ENCODE peak calls at places on chromosome 3, in seven cellular contexts. One of them, this sample, is unnamed. For H3K27me3 and H3K4me1, the result is how much of the 10 kb centered on the place peaks cover.

GRCh38 chr3:19457449-19457848 is 309.1 kb downstream of the KCNH8 start:
- DNase-seq in CD4-positive, CD25-positive, alpha-beta regulatory T cell: no peak
- DNase-seq in heart left ventricle: no peak
- DNase-seq in cardiac muscle cell: no peak
- DNase-seq in fibroblast of lung: no peak
- DNase-seq in IMR-90: no peak
- DNase-seq in tibial artery: no peak
- DNase-seq in this sample: no peak

GRCh38 chr3:53493997-53494791 is at the start of gene CACNA1D:
- DNase-seq in CD4-positive, CD25-positive, alpha-beta regulatory T cell: no peak
- DNase-seq in heart left ventricle: no peak
- DNase-seq in cardiac muscle cell: peak
- DNase-seq in fibroblast of lung: peak
- DNase-seq in IMR-90: no peak
- DNase-seq in tibial artery: no peak
- DNase-seq in this sample: no peak

GRCh38 chr3:175940243-175940642 is 1081.1 kb downstream of the NAALADL2 start:
- DNase-seq in CD4-positive, CD25-positive, alpha-beta regulatory T cell: no peak
- DNase-seq in heart left ventricle: no peak
- DNase-seq in cardiac muscle cell: no peak
- DNase-seq in fibroblast of lung: peak
- DNase-seq in IMR-90: peak
- DNase-seq in tibial artery: no peak
- DNase-seq in this sample: no peak

GRCh38 chr3:136134091-136134490 is 62.0 kb downstream of the MSL2 start:
- DNase-seq in CD4-positive, CD25-positive, alpha-beta regulatory T cell: no peak
- DNase-seq in heart left ventricle: no peak
- DNase-seq in cardiac muscle cell: no peak
- DNase-seq in fibroblast of lung: no peak
- DNase-seq in IMR-90: no peak
- DNase-seq in tibial artery: no peak
- DNase-seq in this sample: no peak

GRCh38 chr3:54073386-54073785 is 49.0 kb upstream of the CACNA2D3 start:
- DNase-seq in CD4-positive, CD25-positive, alpha-beta regulatory T cell: no peak
- DNase-seq in heart left ventricle: no peak
- DNase-seq in cardiac muscle cell: no peak
- DNase-seq in fibroblast of lung: no peak
- DNase-seq in IMR-90: no peak
- DNase-seq in tibial artery: no peak
- DNase-seq in this sample: no peak

GRCh38 chr3:47022540-47023161 is 43.2 kb downstream of the NBEAL2 start:
- DNase-seq in CD4-positive, CD25-positive, alpha-beta regulatory T cell: no peak
- DNase-seq in heart left ventricle: no peak
- DNase-seq in cardiac muscle cell: peak
- DNase-seq in fibroblast of lung: no peak
- DNase-seq in IMR-90: peak
- DNase-seq in tibial artery: no peak
- DNase-seq in this sample: no peak

GRCh38 chr3:65938147-65938546 is 100.6 kb downstream of the MAGI1 start:
- DNase-seq in CD4-positive, CD25-positive, alpha-beta regulatory T cell: no peak
- DNase-seq in heart left ventricle: no peak
- DNase-seq in cardiac muscle cell: no peak
- DNase-seq in fibroblast of lung: no peak
- DNase-seq in IMR-90: no peak
- DNase-seq in tibial artery: no peak
- DNase-seq in this sample: no peak

GRCh38 chr3:119944091-119944490 is 150.2 kb downstream of the GSK3B start:
- DNase-seq in CD4-positive, CD25-positive, alpha-beta regulatory T cell: no peak
- DNase-seq in heart left ventricle: no peak
- DNase-seq in cardiac muscle cell: peak
- DNase-seq in fibroblast of lung: no peak
- DNase-seq in IMR-90: no peak
- DNase-seq in tibial artery: no peak
- DNase-seq in this sample: no peak

GRCh38 chr3:8610961-8611360 is 33.6 kb downstream of the SSUH2 start:
- DNase-seq in CD4-positive, CD25-positive, alpha-beta regulatory T cell: no peak
- DNase-seq in heart left ventricle: no peak
- DNase-seq in cardiac muscle cell: no peak
- DNase-seq in fibroblast of lung: no peak
- DNase-seq in IMR-90: no peak
- DNase-seq in tibial artery: no peak
- DNase-seq in this sample: no peak

GRCh38 chr3:136632625-136633081 is 119.5 kb downstream of the STAG1 start:
- DNase-seq in CD4-positive, CD25-positive, alpha-beta regulatory T cell: no peak
- DNase-seq in heart left ventricle: no peak
- DNase-seq in cardiac muscle cell: no peak
- DNase-seq in fibroblast of lung: peak
- DNase-seq in IMR-90: peak
- DNase-seq in tibial artery: no peak
- DNase-seq in this sample: peak

GRCh38 chr3:186096295-186096694 is 12.6 kb downstream of the ETV5 start:
- DNase-seq in CD4-positive, CD25-positive, alpha-beta regulatory T cell: no peak
- DNase-seq in heart left ventricle: no peak
- DNase-seq in cardiac muscle cell: peak
- DNase-seq in fibroblast of lung: no peak
- DNase-seq in IMR-90: no peak
- DNase-seq in tibial artery: no peak
- DNase-seq in this sample: no peak

GRCh38 chr3:120487079-120487693 is 36.4 kb upstream of the FSTL1 start:
- DNase-seq in CD4-positive, CD25-positive, alpha-beta regulatory T cell: no peak
- DNase-seq in heart left ventricle: no peak
- DNase-seq in cardiac muscle cell: peak
- DNase-seq in fibroblast of lung: peak
- DNase-seq in IMR-90: peak
- DNase-seq in tibial artery: peak
- DNase-seq in this sample: no peak

GRCh38 chr3:2869905-2870304 is 240.3 kb downstream of the IL5RA start:
- DNase-seq in CD4-positive, CD25-positive, alpha-beta regulatory T cell: no peak
- DNase-seq in heart left ventricle: no peak
- DNase-seq in cardiac muscle cell: no peak
- DNase-seq in fibroblast of lung: no peak
- DNase-seq in IMR-90: no peak
- DNase-seq in tibial artery: no peak
- DNase-seq in this sample: no peak

GRCh38 chr3:27133062-27133461 is 236.1 kb downstream of the NEK10 start:
- DNase-seq in CD4-positive, CD25-positive, alpha-beta regulatory T cell: no peak
- DNase-seq in heart left ventricle: no peak
- DNase-seq in cardiac muscle cell: no peak
- DNase-seq in fibroblast of lung: no peak
- DNase-seq in IMR-90: no peak
- DNase-seq in tibial artery: no peak
- DNase-seq in this sample: no peak

GRCh38 chr3:125591116-125591755 is 4.1 kb downstream of the OSBPL11 start:
- DNase-seq in CD4-positive, CD25-positive, alpha-beta regulatory T cell: no peak
- DNase-seq in heart left ventricle: no peak
- DNase-seq in cardiac muscle cell: peak
- DNase-seq in fibroblast of lung: no peak
- DNase-seq in IMR-90: peak
- DNase-seq in tibial artery: no peak
- DNase-seq in this sample: no peak

GRCh38 chr3:71724584-71725278 is 471 bp downstream of the EIF4E3 start:
- DNase-seq in CD4-positive, CD25-positive, alpha-beta regulatory T cell: no peak
- DNase-seq in heart left ventricle: peak
- DNase-seq in cardiac muscle cell: peak
- DNase-seq in fibroblast of lung: no peak
- DNase-seq in IMR-90: no peak
- DNase-seq in tibial artery: peak
- DNase-seq in this sample: no peak

GRCh38 chr3:124887177-124887995 is at the start of gene ITGB5:
- DNase-seq in CD4-positive, CD25-positive, alpha-beta regulatory T cell: no peak
- DNase-seq in heart left ventricle: peak
- DNase-seq in cardiac muscle cell: peak
- DNase-seq in fibroblast of lung: peak
- DNase-seq in IMR-90: peak
- DNase-seq in tibial artery: peak
- DNase-seq in this sample: no peak

GRCh38 chr3:143634991-143635390 is 213.3 kb downstream of the SLC9A9 start:
- DNase-seq in CD4-positive, CD25-positive, alpha-beta regulatory T cell: no peak
- DNase-seq in heart left ventricle: no peak
- DNase-seq in cardiac muscle cell: no peak
- DNase-seq in fibroblast of lung: peak
- DNase-seq in IMR-90: no peak
- DNase-seq in tibial artery: no peak
- DNase-seq in this sample: no peak

GRCh38 chr3:3227670-3228069 is 48.2 kb upstream of the CRBN start:
- DNase-seq in CD4-positive, CD25-positive, alpha-beta regulatory T cell: no peak
- DNase-seq in heart left ventricle: peak
- DNase-seq in cardiac muscle cell: no peak
- DNase-seq in fibroblast of lung: no peak
- DNase-seq in IMR-90: no peak
- DNase-seq in tibial artery: no peak
- DNase-seq in this sample: no peak

DNA sequence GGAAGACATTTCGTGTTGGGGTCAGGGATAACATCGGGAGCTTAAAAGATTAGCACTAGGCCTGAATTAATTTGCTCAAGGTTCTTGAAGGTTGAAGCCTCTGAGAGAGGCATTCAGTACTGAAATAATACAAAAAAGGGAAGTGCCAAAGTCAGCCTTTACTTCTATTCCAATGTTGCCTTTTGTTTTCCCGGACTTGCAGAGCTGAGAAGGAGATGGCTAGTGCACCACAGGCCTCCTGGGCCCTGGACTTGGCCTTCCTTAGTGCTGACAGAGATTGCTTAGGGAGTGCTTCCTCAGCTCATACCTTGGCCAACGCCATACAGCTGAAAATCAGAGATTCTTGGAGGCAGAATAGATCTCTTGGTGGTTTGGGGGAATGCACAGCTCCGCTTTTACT is 333.6 kb upstream of the TBL1XR1 start:
- DNase-seq in CD4-positive, CD25-positive, alpha-beta regulatory T cell: no peak
- DNase-seq in heart left ventricle: no peak
- DNase-seq in cardiac muscle cell: no peak
- DNase-seq in fibroblast of lung: no peak
- DNase-seq in IMR-90: no peak
- DNase-seq in tibial artery: peak
- DNase-seq in this sample: no peak
- H3K27ac ChIP-seq in CD4-positive, CD25-positive, alpha-beta regulatory T cell: no peak
- H3K27ac ChIP-seq in heart left ventricle: no peak
- H3K27ac ChIP-seq in cardiac muscle cell: no peak
- H3K27ac ChIP-seq in fibroblast of lung: no peak
- H3K27ac ChIP-seq in IMR-90: no peak
- H3K27ac ChIP-seq in tibial artery: peak
- H3K27ac ChIP-seq in this sample: no peak

DNA sequence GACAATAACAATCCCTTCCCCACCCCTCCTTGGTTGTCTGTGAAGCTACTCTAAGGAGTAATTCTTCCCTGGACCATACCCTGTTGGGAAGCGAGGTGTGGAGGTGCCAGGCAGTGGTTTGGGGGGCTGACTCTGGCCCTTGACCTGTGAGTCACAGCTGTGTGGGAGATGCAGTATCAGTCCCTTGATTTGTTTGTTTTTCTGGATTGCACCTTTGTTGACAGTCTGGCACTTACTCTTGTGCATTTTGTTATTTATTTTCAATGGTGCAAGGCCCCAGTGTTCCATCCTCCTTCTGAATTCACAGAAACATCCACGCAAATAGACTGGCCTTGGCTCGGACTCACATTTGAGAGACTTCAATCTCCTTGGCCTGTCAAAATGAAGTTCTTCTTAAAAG is 29.7 kb downstream of the TMEM45A start:
- DNase-seq in CD4-positive, CD25-positive, alpha-beta regulatory T cell: no peak
- DNase-seq in heart left ventricle: no peak
- DNase-seq in cardiac muscle cell: no peak
- DNase-seq in fibroblast of lung: no peak
- DNase-seq in IMR-90: no peak
- DNase-seq in tibial artery: no peak
- DNase-seq in this sample: no peak
- H3K27me3 ChIP-seq in CD4-positive, CD25-positive, alpha-beta regulatory T cell: under half
- H3K27me3 ChIP-seq in heart left ventricle: under half
- H3K27me3 ChIP-seq in cardiac muscle cell: under half
- H3K27me3 ChIP-seq in fibroblast of lung: under half
- H3K27me3 ChIP-seq in IMR-90: under half
- H3K27me3 ChIP-seq in tibial artery: under half
- H3K27me3 ChIP-seq in this sample: under half

GRCh38 chr3:101848326-101848725 is 988 bp upstream of the NFKBIZ start:
- DNase-seq in CD4-positive, CD25-positive, alpha-beta regulatory T cell: no peak
- DNase-seq in heart left ventricle: no peak
- DNase-seq in cardiac muscle cell: no peak
- DNase-seq in fibroblast of lung: no peak
- DNase-seq in IMR-90: no peak
- DNase-seq in tibial artery: no peak
- DNase-seq in this sample: no peak

GRCh38 chr3:101850327-101851048 is 1.2 kb downstream of the NFKBIZ start:
- DNase-seq in CD4-positive, CD25-positive, alpha-beta regulatory T cell: peak
- DNase-seq in heart left ventricle: no peak
- DNase-seq in cardiac muscle cell: peak
- DNase-seq in fibroblast of lung: peak
- DNase-seq in IMR-90: peak
- DNase-seq in tibial artery: no peak
- DNase-seq in this sample: peak

GRCh38 chr3:101847328-101847727 is 2.0 kb upstream of the NFKBIZ start:
- DNase-seq in CD4-positive, CD25-positive, alpha-beta regulatory T cell: no peak
- DNase-seq in heart left ventricle: no peak
- DNase-seq in cardiac muscle cell: no peak
- DNase-seq in fibroblast of lung: no peak
- DNase-seq in IMR-90: no peak
- DNase-seq in tibial artery: no peak
- DNase-seq in this sample: no peak

GRCh38 chr3:101849714-101850326 is 506 bp downstream of the NFKBIZ start:
- DNase-seq in CD4-positive, CD25-positive, alpha-beta regulatory T cell: peak
- DNase-seq in heart left ventricle: peak
- DNase-seq in cardiac muscle cell: no peak
- DNase-seq in fibroblast of lung: no peak
- DNase-seq in IMR-90: no peak
- DNase-seq in tibial artery: peak
- DNase-seq in this sample: peak

GRCh38 chr3:101848754-101849713 is at the start of gene NFKBIZ:
- DNase-seq in CD4-positive, CD25-positive, alpha-beta regulatory T cell: peak
- DNase-seq in heart left ventricle: peak
- DNase-seq in cardiac muscle cell: peak
- DNase-seq in fibroblast of lung: peak
- DNase-seq in IMR-90: peak
- DNase-seq in tibial artery: peak
- DNase-seq in this sample: peak
- H3K4me1 ChIP-seq in CD4-positive, CD25-positive, alpha-beta regulatory T cell: under half
- H3K4me1 ChIP-seq in heart left ventricle: under half
- H3K4me1 ChIP-seq in cardiac muscle cell: under half
- H3K4me1 ChIP-seq in fibroblast of lung: under half
- H3K4me1 ChIP-seq in IMR-90: under half
- H3K4me1 ChIP-seq in tibial artery: under half
- H3K4me1 ChIP-seq in this sample: under half

DNA sequence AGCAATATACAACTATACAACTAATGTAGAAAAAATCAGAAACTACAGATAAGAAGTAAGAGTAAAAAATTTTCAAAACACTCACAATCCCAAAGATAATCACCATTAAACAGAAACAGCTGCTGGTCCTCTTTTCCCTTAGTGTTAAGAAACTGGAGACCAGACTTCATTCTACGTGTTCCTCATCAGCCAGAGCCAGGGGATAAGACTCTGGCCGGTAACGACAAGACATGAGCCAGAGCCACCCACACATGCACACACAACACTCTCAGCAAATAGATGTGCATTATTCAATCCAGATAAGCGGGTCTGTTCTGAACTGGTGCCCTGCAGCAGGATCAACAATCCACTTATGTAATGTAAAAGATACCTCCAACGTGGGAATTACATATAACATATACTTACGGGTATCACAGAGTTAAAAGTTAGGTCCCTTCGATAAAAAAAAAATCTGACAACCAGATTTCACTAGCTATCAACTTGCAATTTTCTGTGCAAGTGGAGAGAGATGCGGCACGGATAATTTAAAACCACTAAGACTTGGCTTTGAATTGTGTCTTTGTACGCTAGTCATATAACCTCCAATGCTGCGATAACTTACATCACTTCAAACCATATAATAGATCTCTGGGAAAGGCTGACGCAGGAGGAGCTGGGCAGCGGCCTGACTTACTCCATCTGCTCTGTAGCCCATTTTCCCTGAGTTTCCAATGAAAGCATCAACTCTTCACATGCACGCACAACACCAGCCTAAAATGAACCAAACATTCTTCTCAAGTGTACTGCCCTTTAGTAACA is 17.8 kb downstream of the PRICKLE2 start:
- DNase-seq in CD4-positive, CD25-positive, alpha-beta regulatory T cell: no peak
- DNase-seq in heart left ventricle: peak
- DNase-seq in cardiac muscle cell: peak
- DNase-seq in fibroblast of lung: peak
- DNase-seq in IMR-90: peak
- DNase-seq in tibial artery: no peak
- DNase-seq in this sample: no peak
- H3K27ac ChIP-seq in CD4-positive, CD25-positive, alpha-beta regulatory T cell: no peak
- H3K27ac ChIP-seq in heart left ventricle: peak
- H3K27ac ChIP-seq in cardiac muscle cell: no peak
- H3K27ac ChIP-seq in fibroblast of lung: peak
- H3K27ac ChIP-seq in IMR-90: peak
- H3K27ac ChIP-seq in tibial artery: peak
- H3K27ac ChIP-seq in this sample: no peak

This sample was measured in Karpas-422.